ENCODE peak calls at places on chromosomes 6 and 20, in four cellular contexts. F, T, J and M are unnamed samples.

GRCh38 chr6:164290101-164290500 is 875.6 kb downstream of the QKI start:
- DNase-seq in F (no peak), T (no peak), J (no peak), M (no peak)

GRCh38 chr20:4375881-4376280 is 345.8 kb upstream of the PRND start:
- DNase-seq in F (peak), T (peak), J (no peak), M (no peak)

GRCh38 chr6:75208564-75209431 is 2.9 kb upstream of the COL12A1 start:
- DNase-seq in F (peak), T (peak), J (peak), M (peak)

GRCh38 chr20:48708630-48709029 is 119.2 kb downstream of the PREX1 start:
- DNase-seq in F (no peak), T (no peak), J (no peak), M (no peak)

GRCh38 chr6:157227202-157228166 is 95.8 kb downstream of the TMEM242 start:
- DNase-seq in F (no peak), T (peak), J (no peak), M (peak)

GRCh38 chr20:53883098-53883762 is 187.2 kb downstream of the BCAS1 start:
- DNase-seq in F (no peak), T (peak), J (no peak), M (no peak)

GRCh38 chr6:165986647-165987482 is 180.8 kb downstream of the TBXT start:
- DNase-seq in F (no peak), T (no peak), J (no peak), M (no peak)

GRCh38 chr20:38805502-38805957 is at the start of gene PPP1R16B:
- DNase-seq in F (peak), T (peak), J (peak), M (peak)

GRCh38 chr6:93164781-93165180 is 254.6 kb downstream of the EPHA7 start:
- DNase-seq in F (no peak), T (no peak), J (no peak), M (no peak)

GRCh38 chr20:20849126-20849525 is 136.7 kb upstream of the RALGAPA2 start:
- DNase-seq in F (no peak), T (no peak), J (no peak), M (no peak)